ENCODE peak calls at places on chromosomes 13 and 19, in seven cellular contexts. One of them, this sample, is unnamed.

GRCh38 chr19:47542030-47542475 is 27.2 kb upstream of the NAPA start:
- DNase-seq in brain microvascular endothelial cell: peak
- DNase-seq in Peyer's patch: no peak
- DNase-seq in thoracic aorta: no peak
- DNase-seq in HCT116: no peak
- DNase-seq in fibroblast of pulmonary artery: peak
- DNase-seq in cardiac septum: no peak
- DNase-seq in this sample: no peak

GRCh38 chr19:16259385-16260159 is 61.9 kb downstream of the AP1M1 start:
- DNase-seq in brain microvascular endothelial cell: no peak
- DNase-seq in Peyer's patch: no peak
- DNase-seq in thoracic aorta: no peak
- DNase-seq in HCT116: no peak
- DNase-seq in fibroblast of pulmonary artery: no peak
- DNase-seq in cardiac septum: no peak
- DNase-seq in this sample: no peak

GRCh38 chr13:20967340-20967739 is 64.8 kb upstream of the XPO4 start:
- DNase-seq in brain microvascular endothelial cell: no peak
- DNase-seq in Peyer's patch: no peak
- DNase-seq in thoracic aorta: no peak
- DNase-seq in HCT116: no peak
- DNase-seq in fibroblast of pulmonary artery: no peak
- DNase-seq in cardiac septum: no peak
- DNase-seq in this sample: no peak

GRCh38 chr19:46471778-46472543 is 598 bp upstream of the PNMA8A start:
- DNase-seq in brain microvascular endothelial cell: no peak
- DNase-seq in Peyer's patch: no peak
- DNase-seq in thoracic aorta: no peak
- DNase-seq in HCT116: no peak
- DNase-seq in fibroblast of pulmonary artery: no peak
- DNase-seq in cardiac septum: peak
- DNase-seq in this sample: no peak

GRCh38 chr13:31093145-31093885 is 68.4 kb downstream of the HSPH1 start:
- DNase-seq in brain microvascular endothelial cell: no peak
- DNase-seq in Peyer's patch: no peak
- DNase-seq in thoracic aorta: no peak
- DNase-seq in HCT116: no peak
- DNase-seq in fibroblast of pulmonary artery: no peak
- DNase-seq in cardiac septum: no peak
- DNase-seq in this sample: no peak

GRCh38 chr13:61751039-61751438 is 335.4 kb upstream of the PCDH20 start:
- DNase-seq in brain microvascular endothelial cell: no peak
- DNase-seq in Peyer's patch: no peak
- DNase-seq in thoracic aorta: no peak
- DNase-seq in HCT116: no peak
- DNase-seq in fibroblast of pulmonary artery: no peak
- DNase-seq in cardiac septum: no peak
- DNase-seq in this sample: no peak

GRCh38 chr13:99969934-99970760 is 1.4 kb downstream of the ZIC5 start:
- DNase-seq in brain microvascular endothelial cell: no peak
- DNase-seq in Peyer's patch: no peak
- DNase-seq in thoracic aorta: no peak
- DNase-seq in HCT116: peak
- DNase-seq in fibroblast of pulmonary artery: no peak
- DNase-seq in cardiac septum: no peak
- DNase-seq in this sample: no peak

GRCh38 chr19:17830567-17831418 is 9.5 kb upstream of the INSL3 start:
- DNase-seq in brain microvascular endothelial cell: peak
- DNase-seq in Peyer's patch: peak
- DNase-seq in thoracic aorta: no peak
- DNase-seq in HCT116: peak
- DNase-seq in fibroblast of pulmonary artery: peak
- DNase-seq in cardiac septum: no peak
- DNase-seq in this sample: no peak

GRCh38 chr13:59178344-59178743 is 985.4 kb downstream of the DIAPH3 start:
- DNase-seq in brain microvascular endothelial cell: peak
- DNase-seq in Peyer's patch: no peak
- DNase-seq in thoracic aorta: no peak
- DNase-seq in HCT116: no peak
- DNase-seq in fibroblast of pulmonary artery: peak
- DNase-seq in cardiac septum: no peak
- DNase-seq in this sample: no peak

GRCh38 chr13:111160648-111161047 is 45.5 kb downstream of the ARHGEF7 start:
- DNase-seq in brain microvascular endothelial cell: no peak
- DNase-seq in Peyer's patch: no peak
- DNase-seq in thoracic aorta: no peak
- DNase-seq in HCT116: no peak
- DNase-seq in fibroblast of pulmonary artery: no peak
- DNase-seq in cardiac septum: no peak
- DNase-seq in this sample: no peak

GRCh38 chr13:39349391-39349790 is 253.6 kb downstream of the LHFPL6 start:
- DNase-seq in brain microvascular endothelial cell: no peak
- DNase-seq in Peyer's patch: no peak
- DNase-seq in thoracic aorta: no peak
- DNase-seq in HCT116: no peak
- DNase-seq in fibroblast of pulmonary artery: no peak
- DNase-seq in cardiac septum: no peak
- DNase-seq in this sample: no peak

GRCh38 chr19:30596813-30597399 is 224.7 kb downstream of the ZNF536 start:
- DNase-seq in brain microvascular endothelial cell: no peak
- DNase-seq in Peyer's patch: no peak
- DNase-seq in thoracic aorta: no peak
- DNase-seq in HCT116: no peak
- DNase-seq in fibroblast of pulmonary artery: no peak
- DNase-seq in cardiac septum: no peak
- DNase-seq in this sample: no peak

GRCh38 chr13:59680429-59681024 is 483.2 kb downstream of the DIAPH3 start:
- DNase-seq in brain microvascular endothelial cell: no peak
- DNase-seq in Peyer's patch: no peak
- DNase-seq in thoracic aorta: no peak
- DNase-seq in HCT116: peak
- DNase-seq in fibroblast of pulmonary artery: peak
- DNase-seq in cardiac septum: no peak
- DNase-seq in this sample: no peak

GRCh38 chr19:56139847-56140582 is 1.1 kb upstream of the ZNF444 start:
- DNase-seq in brain microvascular endothelial cell: no peak
- DNase-seq in Peyer's patch: no peak
- DNase-seq in thoracic aorta: no peak
- DNase-seq in HCT116: no peak
- DNase-seq in fibroblast of pulmonary artery: no peak
- DNase-seq in cardiac septum: no peak
- DNase-seq in this sample: no peak

This sample was measured in brain pericyte.